ENCODE peak calls at places on chromosomes 7 and 10, in ten cellular contexts. M is activated naive CD8-positive, alpha-beta T cell treated with anti-CD3 and anti-CD28 coated beads for 36 hours; U is left ventricle myocardium inferior; H is activated T-cell treated with anti-CD3 and anti-CD28 coated beads for 1 hour; O is immature natural killer cell; P is naive B cell; E is heart left ventricle; X is astrocyte of the spinal cord; T is AG08395; G is breast epithelium. W is an unnamed sample.

GRCh38 chr10:69503896-69504265 is 52.6 kb downstream of the TSPAN15 start:
- DNase-seq in M (no peak), U (no peak), H (no peak), O (no peak), P (no peak), E (no peak), X (no peak), T (no peak), G (no peak), W (no peak)

GRCh38 chr7:142089035-142089434 is 22.5 kb upstream of the MGAM2 start:
- DNase-seq in M (no peak), U (no peak), H (no peak), O (no peak), P (no peak), E (no peak), X (no peak), T (no peak), G (no peak), W (no peak)

GRCh38 chr7:74379938-74380337 is 73.8 kb upstream of the GTF2IRD1 start:
- DNase-seq in M (no peak), U (peak; percentile 49), H (no peak), O (no peak), P (no peak), E (peak; percentile 35), X (no peak), T (no peak), G (peak; percentile 45), W (no peak)

GRCh38 chr7:150756858-150757257 is 19.6 kb downstream of the GIMAP5 start:
- DNase-seq in M (no peak), U (no peak), H (no peak), O (peak; percentile 62), P (no peak), E (no peak), X (no peak), T (no peak), G (no peak), W (no peak)

GRCh38 chr7:389911-390601 is 100.1 kb downstream of the FOXL3 start:
- DNase-seq in M (no peak), U (peak; percentile 7), H (no peak), O (no peak), P (no peak), E (peak; percentile 3), X (no peak), T (no peak), G (no peak), W (peak; percentile 69)

GRCh38 chr10:54880943-54881342 is 79.9 kb upstream of the PCDH15 start:
- DNase-seq in M (no peak), U (no peak), H (no peak), O (no peak), P (no peak), E (no peak), X (no peak), T (no peak), G (no peak), W (no peak)

GRCh38 chr10:133085251-133086125 is 2.2 kb upstream of the ADGRA1 start:
- DNase-seq in M (no peak), U (no peak), H (no peak), O (no peak), P (no peak), E (no peak), X (no peak), T (no peak), G (no peak), W (peak; percentile 71)

GRCh38 chr10:27865221-27865635 is 119.6 kb upstream of the MKX start:
- DNase-seq in M (no peak), U (no peak), H (no peak), O (no peak), P (no peak), E (no peak), X (peak; percentile 19), T (peak; percentile 46), G (no peak), W (no peak)

GRCh38 chr10:50517626-50518025 is 106.1 kb downstream of the SGMS1 start:
- DNase-seq in M (no peak), U (no peak), H (no peak), O (no peak), P (no peak), E (no peak), X (peak; percentile 25), T (no peak), G (no peak), W (no peak)

GRCh38 chr7:69283421-69283820 is 314.9 kb upstream of the AUTS2 start:
- DNase-seq in M (no peak), U (no peak), H (no peak), O (no peak), P (no peak), E (peak; percentile 12), X (peak; percentile 14), T (peak; percentile 56), G (peak; percentile 30), W (no peak)

GRCh38 chr10:33237736-33238624 is 96.5 kb downstream of the NRP1 start:
- DNase-seq in M (no peak), U (no peak), H (no peak), O (no peak), P (no peak), E (no peak), X (peak; percentile 97), T (peak; percentile 92), G (peak; percentile 56), W (no peak)

GRCh38 chr10:94193466-94193924 is 169.2 kb downstream of the NOC3L start:
- DNase-seq in M (no peak), U (no peak), H (no peak), O (no peak), P (no peak), E (no peak), X (peak; percentile 95), T (no peak), G (no peak), W (no peak)